ENCODE peak calls at places on chromosomes 13 and 19, in eight cellular contexts. H is neural crest cell, J is HS-27A, S is SK-N-DZ, L is amygdala, X is nucleus accumbens, K is IMR-90, G is SK-MEL-5. E is an unnamed sample.
A peak's percentile ranks its signal among the peaks of the same experiment; 100 is the strongest.

GRCh38 chr13:93286047-93286446 is 59.4 kb downstream of the GPC6 start:
- DNase-seq in H (no peak), J (no peak), S (no peak), L (no peak), X (no peak), K (no peak), G (no peak), E (no peak)

GRCh38 chr13:95530178-95530577 is 22.3 kb upstream of the CLDN10 start:
- DNase-seq in H (no peak), J (no peak), S (no peak), L (no peak), X (no peak), K (peak; percentile 5), G (peak; percentile 82), E (no peak)

GRCh38 chr19:51079486-51080110 is 3.1 kb downstream of the KLK14 start:
- DNase-seq in H (no peak), J (no peak), S (no peak), L (no peak), X (no peak), K (no peak), G (no peak), E (no peak)

GRCh38 chr13:40394304-40394983 is 272.0 kb downstream of the FOXO1 start:
- DNase-seq in H (no peak), J (no peak), S (no peak), L (no peak), X (no peak), K (no peak), G (no peak), E (no peak)

GRCh38 chr13:78382481-78382880 is 220.9 kb downstream of the POU4F1 start:
- DNase-seq in H (no peak), J (no peak), S (no peak), L (no peak), X (no peak), K (no peak), G (no peak), E (no peak)

GRCh38 chr13:111488466-111489132 is 168.2 kb downstream of the TEX29 start:
- DNase-seq in H (no peak), J (no peak), S (no peak), L (no peak), X (no peak), K (no peak), G (no peak), E (no peak)

GRCh38 chr13:20475927-20476691 is 49.5 kb downstream of the CRYL1 start:
- DNase-seq in H (no peak), J (no peak), S (no peak), L (no peak), X (no peak), K (no peak), G (no peak), E (peak; percentile 84)

GRCh38 chr13:64925284-64925683 is 2304.9 kb downstream of the PCDH9 start:
- DNase-seq in H (peak; percentile 7), J (no peak), S (no peak), L (no peak), X (no peak), K (peak; percentile 19), G (no peak), E (no peak)

GRCh38 chr13:98214008-98214643 is 37.1 kb upstream of the RNF113B start:
- DNase-seq in H (peak; percentile 9), J (no peak), S (no peak), L (peak; percentile 19), X (no peak), K (peak; percentile 95), G (no peak), E (no peak)

GRCh38 chr13:74193391-74193790 is 59.2 kb upstream of the KLF12 start:
- DNase-seq in H (no peak), J (no peak), S (no peak), L (no peak), X (no peak), K (no peak), G (no peak), E (no peak)

GRCh38 chr19:36488816-36489138 is 584 bp downstream of the ZNF566 start:
- DNase-seq in H (no peak), J (peak; percentile 15), S (peak; percentile 56), L (peak; percentile 47), X (no peak), K (no peak), G (no peak), E (no peak)

GRCh38 chr13:50969691-50970090 is 60.1 kb downstream of the RNASEH2B start:
- DNase-seq in H (no peak), J (no peak), S (peak; percentile 42), L (no peak), X (no peak), K (no peak), G (peak; percentile 65), E (no peak)

GRCh38 chr13:24159362-24159761 is 1.2 kb upstream of the SPATA13 start:
- DNase-seq in H (no peak), J (no peak), S (peak; percentile 48), L (no peak), X (no peak), K (no peak), G (no peak), E (no peak)

GRCh38 chr19:4877753-4878490 is 10.5 kb upstream of the PLIN3 start:
- DNase-seq in H (no peak), J (no peak), S (peak; percentile 43), L (peak; percentile 88), X (peak; percentile 81), K (no peak), G (no peak), E (no peak)

GRCh38 chr13:111948281-111948680 is 118.7 kb upstream of the SOX1 start:
- DNase-seq in H (no peak), J (no peak), S (no peak), L (no peak), X (no peak), K (no peak), G (no peak), E (no peak)

GRCh38 chr13:99322297-99323103 is 15.3 kb upstream of the GPR183 start:
- DNase-seq in H (no peak), J (peak; percentile 26), S (no peak), L (no peak), X (no peak), K (peak; percentile 89), G (no peak), E (peak; percentile 48)

GRCh38 chr13:64819081-64819480 is 2411.1 kb downstream of the PCDH9 start:
- DNase-seq in H (no peak), J (no peak), S (no peak), L (no peak), X (no peak), K (peak; percentile 5), G (no peak), E (no peak)

GRCh38 chr19:6678690-6679109 is 8.7 kb upstream of the TNFSF14 start:
- DNase-seq in H (no peak), J (no peak), S (no peak), L (no peak), X (no peak), K (no peak), G (no peak), E (no peak)

GRCh38 chr13:87087741-87088140 is 583.4 kb upstream of the SLITRK5 start:
- DNase-seq in H (no peak), J (no peak), S (no peak), L (no peak), X (no peak), K (peak; percentile 75), G (no peak), E (no peak)

GRCh38 chr19:1668339-1669123 is 16.1 kb upstream of the TCF3 start:
- DNase-seq in H (no peak), J (no peak), S (peak; percentile 54), L (no peak), X (no peak), K (no peak), G (no peak), E (peak; percentile 33)